ENCODE peak calls at places on chromosomes 6 and 20, in ten cellular contexts. O is right lobe of liver; W is HepG2; Y is HL-60; A is psoas muscle; C is CD8-positive, alpha-beta T cell; X is nephron progenitor cell; H is breast epithelium; E is uterus; Q is GM10248. S is an unnamed sample.

GRCh38 chr20:57259179-57260021 is 7.0 kb downstream of the BMP7 start:
- DNase-seq in H (no peak), C (no peak), Y (no peak), W (no peak), E (no peak), Q (no peak), A (no peak), X (no peak), O (no peak), S (no peak)

GRCh38 chr6:766625-767024 is 73.7 kb upstream of the EXOC2 start:
- DNase-seq in O (no peak), Y (no peak), H (no peak), W (no peak), Q (no peak), X (no peak), E (no peak), A (no peak), C (no peak), S (no peak)

GRCh38 chr6:157281570-157281969 is 41.7 kb downstream of the TMEM242 start:
- DNase-seq in W (no peak), C (no peak), H (no peak), E (no peak), Q (no peak), A (no peak), X (no peak), O (peak; percentile 64), Y (no peak), S (no peak)

GRCh38 chr20:41133709-41134361 is 3.5 kb upstream of the PLCG1 start:
- DNase-seq in Y (no peak), W (no peak), Q (peak; percentile 87), C (no peak), E (no peak), X (no peak), H (no peak), O (peak; percentile 35), A (no peak), S (no peak)

GRCh38 chr6:44253307-44254101 is 3.8 kb downstream of the SLC35B2 start:
- DNase-seq in E (no peak), C (peak; percentile 66), H (no peak), Q (no peak), A (peak; percentile 32), O (no peak), Y (peak; percentile 80), X (peak; percentile 59), W (peak; percentile 70), S (no peak)

GRCh38 chr20:39986231-39986904 is 702.7 kb downstream of the MAFB start:
- DNase-seq in W (no peak), Y (no peak), O (peak; percentile 75), H (no peak), C (no peak), E (peak; percentile 57), X (no peak), A (peak; percentile 78), Q (no peak), S (no peak)

GRCh38 chr20:32456869-32457421 is 98.8 kb downstream of the ASXL1 start:
- DNase-seq in A (peak; percentile 60), Y (no peak), C (peak; percentile 40), H (no peak), O (no peak), X (peak; percentile 93), W (no peak), Q (peak; percentile 89), E (peak; percentile 66), S (peak; percentile 52)

GRCh38 chr6:42368156-42368555 is 83.6 kb downstream of the TRERF1 start:
- DNase-seq in A (no peak), E (no peak), Y (peak; percentile 46), X (no peak), Q (peak; percentile 68), C (peak; percentile 74), W (no peak), H (no peak), O (no peak), S (no peak)

GRCh38 chr20:48606841-48607543 is 220.8 kb downstream of the PREX1 start:
- DNase-seq in C (no peak), Y (no peak), E (no peak), H (peak; percentile 33), X (no peak), A (no peak), O (peak; percentile 36), Q (no peak), W (no peak), S (no peak)

GRCh38 chr20:63580796-63581461 is 6.9 kb upstream of the HELZ2 start:
- DNase-seq in C (peak; percentile 74), X (peak; percentile 37), O (no peak), A (no peak), W (peak; percentile 78), E (peak; percentile 19), H (peak; percentile 80), Q (peak; percentile 81), Y (peak; percentile 67), S (no peak)

GRCh38 chr6:36374194-36374593 is 13.3 kb downstream of the ETV7 start:
- DNase-seq in Y (no peak), A (no peak), C (no peak), W (no peak), Q (no peak), X (no peak), E (no peak), O (no peak), H (no peak), S (no peak)

GRCh38 chr6:114304304-114304887 is 38.4 kb downstream of the HS3ST5 start:
- DNase-seq in H (no peak), C (no peak), O (no peak), E (no peak), Q (no peak), Y (no peak), X (no peak), W (peak; percentile 19), A (no peak), S (no peak)

GRCh38 chr6:90021701-90022100 is 127.4 kb downstream of the GJA10 start:
- DNase-seq in X (no peak), Q (no peak), O (no peak), Y (no peak), W (no peak), E (no peak), A (no peak), H (no peak), C (no peak), S (no peak)

GRCh38 chr20:25576783-25577530 is 8.4 kb downstream of the NINL start:
- DNase-seq in A (no peak), O (no peak), X (no peak), Y (no peak), H (no peak), E (no peak), Q (no peak), C (no peak), W (no peak), S (no peak)

GRCh38 chr20:25571817-25572216 is 13.5 kb downstream of the NINL start:
- DNase-seq in Q (no peak), H (no peak), C (no peak), X (no peak), Y (no peak), A (no peak), W (no peak), E (no peak), O (no peak), S (no peak)

GRCh38 chr20:25573288-25574251 is 11.8 kb downstream of the NINL start:
- DNase-seq in E (no peak), X (no peak), Y (no peak), W (no peak), O (no peak), H (no peak), C (no peak), A (no peak), Q (no peak), S (no peak)

GRCh38 chr20:25571240-25571639 is 14.1 kb downstream of the NINL start:
- DNase-seq in Q (no peak), A (no peak), O (no peak), X (no peak), H (no peak), E (no peak), C (no peak), Y (no peak), W (no peak), S (no peak)

DNA sequence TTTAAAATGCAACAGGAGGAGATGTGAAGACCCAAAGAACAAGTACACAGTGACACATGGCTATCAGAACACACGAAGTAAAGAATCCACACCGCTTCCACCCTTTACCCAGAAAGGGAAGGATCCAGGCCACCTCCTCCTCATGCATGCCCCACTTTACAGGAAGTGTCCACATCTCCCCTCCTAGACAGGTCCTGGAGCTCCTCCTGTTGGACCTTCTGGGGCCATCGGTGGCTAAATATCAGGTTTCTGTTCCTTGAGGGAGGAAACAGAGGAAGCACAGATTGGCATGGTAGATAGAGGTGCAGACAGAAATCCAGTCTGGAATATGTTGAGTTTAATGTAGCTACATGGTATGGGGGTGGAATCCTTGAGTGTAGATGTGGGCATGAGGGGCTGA is 10.9 kb downstream of the NINL start:
- DNase-seq in X (no peak), H (no peak), A (no peak), W (peak; percentile 63), O (no peak), Y (peak; percentile 22), C (no peak), Q (no peak), E (no peak), S (no peak)
- TF ChIP-seq CTCF in X (no peak), H (no peak), A (no peak), W (peak; percentile 80), O (peak; percentile 6), Y (no peak), C (no peak), Q (no peak), E (no peak), S (no peak)

DNA sequence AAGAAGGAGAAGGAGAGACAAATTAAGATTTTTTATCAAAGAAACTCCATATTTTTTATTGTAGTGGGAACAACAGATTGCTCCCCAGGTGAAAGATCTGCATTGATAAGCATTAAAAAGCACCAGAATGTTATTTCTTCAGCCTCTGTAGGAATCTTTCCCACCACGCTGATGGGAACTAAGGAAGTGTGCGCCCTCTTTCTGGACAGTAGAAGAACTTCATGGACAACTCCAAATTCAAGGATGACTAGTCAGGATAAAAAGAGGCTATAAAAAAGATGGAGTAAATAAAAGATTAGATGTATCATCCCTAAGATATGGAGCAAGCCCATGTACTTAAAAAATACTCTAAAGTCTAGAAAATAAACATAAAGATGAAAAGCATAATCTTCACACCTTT is 45.8 kb upstream of the PAK5 start:
- DNase-seq in Y (no peak), O (no peak), A (no peak), W (no peak), Q (no peak), H (no peak), E (no peak), X (no peak), C (no peak), S (no peak)
- TF ChIP-seq CTCF in Y (no peak), O (no peak), A (no peak), W (peak; percentile 32), Q (no peak), H (no peak), E (no peak), X (peak; percentile 13), C (no peak), S (no peak)

GRCh38 chr6:3575701-3576100 is 118.9 kb upstream of the SLC22A23 start:
- DNase-seq in X (no peak), W (no peak), H (no peak), E (no peak), Q (no peak), Y (no peak), C (no peak), A (no peak), O (no peak), S (no peak)
- TF ChIP-seq CTCF in X (no peak), W (peak; percentile 10), H (no peak), E (no peak), Q (no peak), Y (no peak), C (no peak), A (no peak), O (no peak), S (no peak)

DNA sequence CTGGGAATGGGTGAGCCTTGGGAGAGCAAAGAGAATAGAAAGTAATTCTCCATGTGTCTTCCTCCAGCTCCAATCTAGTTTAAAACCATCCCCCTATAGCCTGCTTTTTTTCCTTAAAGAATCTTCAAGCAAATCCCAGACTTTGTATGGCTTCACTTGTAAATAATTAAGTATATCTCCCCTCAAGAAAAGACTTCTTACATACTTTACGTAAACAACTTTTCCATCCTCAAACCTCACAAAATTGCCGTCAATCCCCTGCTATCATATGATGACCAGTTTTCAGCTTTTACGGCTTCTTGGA is 88.5 kb upstream of the PHACTR3 start:
- DNase-seq in Y (no peak), A (no peak), H (no peak), C (no peak), O (no peak), W (no peak), Q (no peak), E (no peak), X (no peak), S (no peak)
- TF ChIP-seq CTCF in Y (no peak), A (no peak), H (no peak), C (no peak), O (no peak), W (no peak), Q (no peak), E (no peak), X (peak; percentile 37), S (no peak)